ENCODE peak calls at places on chromosome 22, in four cellular contexts. One of them, this sample, is unnamed.

GRCh38 chr22:44005524-44005923 is 18.6 kb upstream of the PARVB start:
- DNase-seq in K562: no peak
- DNase-seq in GM12878: no peak
- DNase-seq in WTC11: no peak
- DNase-seq in this sample: no peak

GRCh38 chr22:50219800-50220602 is 19.2 kb downstream of the SELENOO start:
- DNase-seq in GM12878: no peak
- DNase-seq in K562: no peak
- DNase-seq in WTC11: no peak
- DNase-seq in this sample: no peak

GRCh38 chr22:44076825-44077224 is 52.7 kb downstream of the PARVB start:
- DNase-seq in WTC11: no peak
- DNase-seq in GM12878: no peak
- DNase-seq in K562: no peak
- DNase-seq in this sample: no peak

GRCh38 chr22:29311468-29312217 is 3.9 kb downstream of the RASL10A start:
- DNase-seq in GM12878: no peak
- DNase-seq in WTC11: no peak
- DNase-seq in K562: no peak
- DNase-seq in this sample: peak

GRCh38 chr22:45296628-45297297 is 12.0 kb downstream of the UPK3A start:
- DNase-seq in GM12878: no peak
- DNase-seq in WTC11: no peak
- DNase-seq in K562: no peak
- DNase-seq in this sample: no peak

GRCh38 chr22:41910599-41911291 is 4.1 kb downstream of the SHISA8 start:
- DNase-seq in K562: no peak
- DNase-seq in GM12878: no peak
- DNase-seq in WTC11: no peak
- DNase-seq in this sample: peak

GRCh38 chr22:49603016-49603415 is 224.7 kb downstream of the BRD1 start:
- DNase-seq in WTC11: no peak
- DNase-seq in GM12878: no peak
- DNase-seq in K562: no peak
- DNase-seq in this sample: no peak

GRCh38 chr22:40289991-40290459 is 56.3 kb upstream of the ADSL start:
- DNase-seq in GM12878: peak
- DNase-seq in K562: no peak
- DNase-seq in WTC11: no peak
- DNase-seq in this sample: no peak

GRCh38 chr22:49176956-49177355 is 650.7 kb downstream of the BRD1 start:
- DNase-seq in GM12878: no peak
- DNase-seq in WTC11: no peak
- DNase-seq in K562: no peak
- DNase-seq in this sample: no peak

GRCh38 chr22:28247667-28248363 is 328.8 kb upstream of the PITPNB start:
- DNase-seq in GM12878: no peak
- DNase-seq in K562: peak
- DNase-seq in WTC11: no peak
- DNase-seq in this sample: peak

GRCh38 chr22:45671051-45671782 is 417 bp upstream of the ATXN10 start:
- DNase-seq in WTC11: peak
- DNase-seq in GM12878: no peak
- DNase-seq in K562: no peak
- DNase-seq in this sample: peak

GRCh38 chr22:24512043-24512442 is 16.9 kb downstream of the UPB1 start:
- DNase-seq in K562: no peak
- DNase-seq in GM12878: no peak
- DNase-seq in WTC11: no peak
- DNase-seq in this sample: no peak

GRCh38 chr22:26648011-26648497 is 9.3 kb upstream of the MIAT start:
- DNase-seq in WTC11: peak
- DNase-seq in K562: no peak
- DNase-seq in GM12878: no peak
- DNase-seq in this sample: peak

GRCh38 chr22:29628982-29629381 is 25.5 kb downstream of the NF2 start:
- DNase-seq in WTC11: no peak
- DNase-seq in GM12878: no peak
- DNase-seq in K562: no peak
- DNase-seq in this sample: no peak

GRCh38 chr22:24697671-24698082 is 76.8 kb downstream of the PIWIL3 start:
- DNase-seq in GM12878: no peak
- DNase-seq in WTC11: no peak
- DNase-seq in K562: no peak
- DNase-seq in this sample: no peak

GRCh38 chr22:24592846-24593809 is at the start of gene LRRC75B:
- DNase-seq in K562: peak
- DNase-seq in WTC11: peak
- DNase-seq in GM12878: no peak
- DNase-seq in this sample: peak

GRCh38 chr22:25780673-25781072 is 38.7 kb downstream of the MYO18B start:
- DNase-seq in WTC11: no peak
- DNase-seq in K562: no peak
- DNase-seq in GM12878: no peak
- DNase-seq in this sample: peak

GRCh38 chr22:21564411-21564810 is 3.1 kb upstream of the UBE2L3 start:
- DNase-seq in WTC11: no peak
- DNase-seq in K562: no peak
- DNase-seq in GM12878: no peak
- DNase-seq in this sample: no peak

GRCh38 chr22:43777204-43777671 is 34.9 kb downstream of the EFCAB6 start:
- DNase-seq in K562: no peak
- DNase-seq in WTC11: no peak
- DNase-seq in GM12878: no peak
- DNase-seq in this sample: no peak

GRCh38 chr22:44405661-44406060 is 92.4 kb downstream of the RTL6 start:
- DNase-seq in GM12878: no peak
- DNase-seq in K562: no peak
- DNase-seq in WTC11: no peak
- DNase-seq in this sample: no peak

GRCh38 chr22:32518848-32519247 is 44.2 kb downstream of the FBXO7 start:
- DNase-seq in WTC11: no peak
- DNase-seq in K562: peak
- DNase-seq in GM12878: no peak
- DNase-seq in this sample: no peak

GRCh38 chr22:25202290-25202921 is 2.7 kb downstream of the CRYBB3 start:
- DNase-seq in K562: peak
- DNase-seq in WTC11: peak
- DNase-seq in GM12878: peak
- DNase-seq in this sample: peak

GRCh38 chr22:10961043-10961860 is 4566.7 kb upstream of the OR11H1 start:
- DNase-seq in GM12878: no peak
- DNase-seq in K562: peak
- DNase-seq in WTC11: no peak
- DNase-seq in this sample: peak

GRCh38 chr22:45318558-45319318 is 9.0 kb downstream of the FAM118A start:
- DNase-seq in WTC11: no peak
- DNase-seq in K562: no peak
- DNase-seq in GM12878: peak
- DNase-seq in this sample: no peak

GRCh38 chr22:23769321-23769965 is 1.7 kb upstream of the CHCHD10 start:
- DNase-seq in GM12878: no peak
- DNase-seq in WTC11: no peak
- DNase-seq in K562: no peak
- DNase-seq in this sample: no peak

GRCh38 chr22:27918351-27919221 is 470 bp downstream of the PITPNB start:
- DNase-seq in WTC11: peak
- DNase-seq in K562: peak
- DNase-seq in GM12878: no peak
- DNase-seq in this sample: peak

GRCh38 chr22:43401233-43401632 is 10.6 kb upstream of the MPPED1 start:
- DNase-seq in GM12878: no peak
- DNase-seq in K562: no peak
- DNase-seq in WTC11: peak
- DNase-seq in this sample: no peak

GRCh38 chr22:45127866-45128265 is 35.9 kb upstream of the NUP50 start:
- DNase-seq in K562: no peak
- DNase-seq in GM12878: no peak
- DNase-seq in WTC11: no peak
- DNase-seq in this sample: no peak

DNA sequence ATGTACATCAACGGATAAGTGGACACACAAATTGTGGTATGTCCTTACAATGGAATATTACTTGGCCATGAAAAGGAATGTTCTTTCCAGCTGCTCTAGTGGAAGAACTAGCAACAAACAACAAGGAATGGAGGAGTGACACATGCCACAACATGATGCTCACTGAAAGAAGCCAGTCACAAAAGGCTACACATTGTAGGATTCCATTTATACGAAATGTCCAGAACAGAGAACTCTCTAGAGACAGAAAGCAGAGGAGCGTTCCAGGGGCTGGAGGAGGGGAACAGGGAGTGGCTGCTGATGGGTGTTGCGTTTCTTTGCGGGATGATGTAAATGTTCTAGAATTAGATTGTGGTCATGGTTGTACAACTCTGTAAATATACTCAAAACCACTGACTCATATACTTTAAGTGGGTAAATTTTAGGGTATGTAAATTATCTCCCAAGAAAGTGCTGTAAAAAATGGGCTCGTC is 32.4 kb upstream of the PDGFB start:
- DNase-seq in K562: no peak
- DNase-seq in WTC11: no peak
- DNase-seq in GM12878: no peak
- DNase-seq in this sample: no peak
- TF ChIP-seq USF1 in K562: no peak
- TF ChIP-seq USF1 in WTC11: no peak
- TF ChIP-seq USF1 in GM12878: no peak
- TF ChIP-seq USF1 in this sample: no peak

GRCh38 chr22:35792501-35792900 is 74.8 kb downstream of the APOL5 start:
- DNase-seq in WTC11: no peak
- DNase-seq in K562: no peak
- DNase-seq in GM12878: no peak
- DNase-seq in this sample: no peak

GRCh38 chr22:35797411-35797810 is 79.7 kb downstream of the APOL5 start:
- DNase-seq in K562: no peak
- DNase-seq in WTC11: no peak
- DNase-seq in GM12878: no peak
- DNase-seq in this sample: no peak

GRCh38 chr22:35795476-35795875 is 77.8 kb downstream of the APOL5 start:
- DNase-seq in WTC11: no peak
- DNase-seq in GM12878: no peak
- DNase-seq in K562: no peak
- DNase-seq in this sample: no peak
- TF ChIP-seq USF1 in WTC11: no peak
- TF ChIP-seq USF1 in GM12878: no peak
- TF ChIP-seq USF1 in K562: no peak
- TF ChIP-seq USF1 in this sample: no peak

GRCh38 chr22:37904572-37905533 is 1.2 kb upstream of the MICALL1 start:
- DNase-seq in WTC11: no peak
- DNase-seq in K562: peak
- DNase-seq in GM12878: no peak
- DNase-seq in this sample: peak
- TF ChIP-seq USF1 in WTC11: no peak
- TF ChIP-seq USF1 in K562: no peak
- TF ChIP-seq USF1 in GM12878: no peak
- TF ChIP-seq USF1 in this sample: peak

GRCh38 chr22:46958649-46959048 is 196.2 kb downstream of the TBC1D22A start:
- DNase-seq in K562: no peak
- DNase-seq in WTC11: no peak
- DNase-seq in GM12878: no peak
- DNase-seq in this sample: no peak

GRCh38 chr22:46959369-46959768 is 196.9 kb downstream of the TBC1D22A start:
- DNase-seq in WTC11: no peak
- DNase-seq in GM12878: no peak
- DNase-seq in K562: no peak
- DNase-seq in this sample: no peak

GRCh38 chr22:46963672-46964545 is 201.5 kb downstream of the TBC1D22A start:
- DNase-seq in GM12878: no peak
- DNase-seq in WTC11: no peak
- DNase-seq in K562: no peak
- DNase-seq in this sample: no peak

GRCh38 chr22:46964773-46965550 is 202.5 kb downstream of the TBC1D22A start:
- DNase-seq in WTC11: no peak
- DNase-seq in K562: peak
- DNase-seq in GM12878: no peak
- DNase-seq in this sample: no peak

GRCh38 chr22:46961591-46962290 is 199.3 kb downstream of the TBC1D22A start:
- DNase-seq in GM12878: no peak
- DNase-seq in WTC11: no peak
- DNase-seq in K562: no peak
- DNase-seq in this sample: no peak
- TF ChIP-seq USF1 in GM12878: no peak
- TF ChIP-seq USF1 in WTC11: no peak
- TF ChIP-seq USF1 in K562: no peak
- TF ChIP-seq USF1 in this sample: no peak

DNA sequence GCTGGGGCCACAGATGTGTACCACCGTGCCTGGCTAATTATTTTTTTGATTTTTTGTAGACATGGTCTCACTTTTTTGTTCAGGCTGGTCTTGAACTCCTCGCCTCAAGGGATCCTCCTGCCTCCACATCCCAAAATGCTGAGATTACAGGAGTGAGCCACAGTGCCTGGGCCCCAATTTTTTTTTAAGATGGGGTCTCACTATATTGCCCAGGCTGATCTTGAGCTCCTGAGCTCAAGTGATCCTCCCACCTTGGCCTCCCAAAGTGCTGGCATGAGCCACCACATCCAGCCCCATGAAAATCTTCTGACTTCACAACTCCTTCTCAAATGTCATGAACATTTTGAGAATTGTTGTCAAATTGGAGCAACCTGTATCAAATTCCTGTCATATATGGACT is 2.3 kb upstream of the ANKRD54 start:
- DNase-seq in GM12878: no peak
- DNase-seq in K562: no peak
- DNase-seq in WTC11: no peak
- DNase-seq in this sample: no peak
- TF ChIP-seq USF1 in GM12878: no peak
- TF ChIP-seq USF1 in K562: no peak
- TF ChIP-seq USF1 in WTC11: no peak
- TF ChIP-seq USF1 in this sample: no peak

GRCh38 chr22:16960220-16960883 is 47.7 kb downstream of the GAB4 start:
- DNase-seq in GM12878: no peak
- DNase-seq in WTC11: no peak
- DNase-seq in K562: peak
- DNase-seq in this sample: no peak
- TF ChIP-seq USF1 in GM12878: no peak
- TF ChIP-seq USF1 in WTC11: no peak
- TF ChIP-seq USF1 in K562: no peak
- TF ChIP-seq USF1 in this sample: no peak

GRCh38 chr22:33565580-33565995 is 354.7 kb downstream of the LARGE1 start:
- DNase-seq in GM12878: no peak
- DNase-seq in WTC11: no peak
- DNase-seq in K562: no peak
- DNase-seq in this sample: no peak
- TF ChIP-seq USF1 in GM12878: peak
- TF ChIP-seq USF1 in WTC11: no peak
- TF ChIP-seq USF1 in K562: no peak
- TF ChIP-seq USF1 in this sample: no peak

This sample was measured in SK-N-SH.